ENCODE peak calls at places on chromosomes 11 and 22, in four cellular contexts. D is H1, G is HepG2, B is GM12878. V is an unnamed sample.

GRCh38 chr11:68282141-68282860 is 10.5 kb upstream of the C11orf24 start:
- DNase-seq in D (no peak), G (no peak), B (peak; percentile 92), V (no peak)

GRCh38 chr11:131910491-131911387 is 540.3 kb downstream of the NTM start:
- DNase-seq in D (peak; percentile 74), G (no peak), B (no peak), V (no peak)

GRCh38 chr22:20591660-20592310 is 84.4 kb downstream of the MED15 start:
- DNase-seq in D (peak; percentile 79), G (peak; percentile 45), B (no peak), V (no peak)

GRCh38 chr11:134489728-134490127 is 77.7 kb upstream of the B3GAT1 start:
- DNase-seq in D (no peak), G (no peak), B (no peak), V (no peak)

GRCh38 chr11:77188323-77188911 is 60.4 kb downstream of the MYO7A start:
- DNase-seq in D (peak; percentile 83), G (peak; percentile 73), B (peak; percentile 13), V (peak; percentile 74)

GRCh38 chr22:28297504-28297903 is 378.4 kb upstream of the PITPNB start:
- DNase-seq in D (no peak), G (no peak), B (no peak), V (no peak)

GRCh38 chr22:47417699-47418098 is 655.2 kb downstream of the TBC1D22A start:
- DNase-seq in D (no peak), G (no peak), B (no peak), V (no peak)

GRCh38 chr11:84865791-84866535 is 761.2 kb downstream of the DLG2 start:
- DNase-seq in D (no peak), G (no peak), B (no peak), V (no peak)

GRCh38 chr11:61516675-61517516 is 8.3 kb downstream of the LRRC10B start:
- DNase-seq in D (peak; percentile 96), G (peak; percentile 8), B (no peak), V (no peak)

GRCh38 chr11:44380009-44380313 is 70.0 kb upstream of the ALX4 start:
- DNase-seq in D (no peak), G (no peak), B (no peak), V (no peak)

GRCh38 chr11:12017243-12017678 is 8.8 kb upstream of the DKK3 start:
- DNase-seq in D (no peak), G (no peak), B (no peak), V (no peak)

GRCh38 chr11:114171257-114172054 is 111.9 kb downstream of the ZBTB16 start:
- DNase-seq in D (no peak), G (peak; percentile 10), B (no peak), V (no peak)

GRCh38 chr22:24727218-24727851 is 47.2 kb downstream of the PIWIL3 start:
- DNase-seq in D (no peak), G (peak; percentile 92), B (no peak), V (no peak)

GRCh38 chr11:66659785-66660184 is 17.9 kb downstream of the RBM4B start:
- DNase-seq in D (no peak), G (no peak), B (no peak), V (no peak)

GRCh38 chr22:20816559-20816958 is 42.1 kb downstream of the PI4KA start:
- DNase-seq in D (no peak), G (no peak), B (no peak), V (no peak)

GRCh38 chr22:50056214-50056972 is 1.7 kb downstream of the TTLL8 start:
- DNase-seq in D (no peak), G (no peak), B (no peak), V (no peak)

GRCh38 chr11:88102595-88102929 is 72.7 kb downstream of the RAB38 start:
- DNase-seq in D (no peak), G (no peak), B (no peak), V (no peak)

GRCh38 chr11:117143390-117143789 is 697 bp upstream of the PAFAH1B2 start:
- DNase-seq in D (no peak), G (no peak), B (no peak), V (no peak)

GRCh38 chr22:21694795-21695431 is 29.1 kb downstream of the PPIL2 start:
- DNase-seq in D (no peak), G (no peak), B (no peak), V (no peak)

DNA sequence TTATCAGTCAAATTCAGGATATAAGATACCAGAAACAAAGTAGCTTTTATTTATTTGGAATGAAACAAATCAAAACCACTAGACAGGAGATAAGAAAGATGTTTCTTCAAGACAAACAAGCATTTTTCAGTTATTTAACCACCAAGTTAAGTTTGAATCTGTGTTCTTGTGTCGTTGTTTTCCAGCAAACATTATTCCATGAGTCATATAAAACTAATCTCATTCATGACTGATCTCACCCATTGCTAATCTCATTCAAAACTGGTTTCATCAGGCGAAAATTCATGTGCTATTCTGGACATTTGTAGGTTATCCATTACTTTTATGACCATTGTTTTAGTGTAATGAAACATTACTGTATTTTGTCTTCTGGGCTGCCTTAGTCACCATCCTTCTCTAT is 221.7 kb downstream of the DDX10 start:
- DNase-seq in D (no peak), G (no peak), B (no peak), V (no peak)
- TF ChIP-seq SUZ12 in D (no peak), G (no peak), B (no peak), V (no peak)

DNA sequence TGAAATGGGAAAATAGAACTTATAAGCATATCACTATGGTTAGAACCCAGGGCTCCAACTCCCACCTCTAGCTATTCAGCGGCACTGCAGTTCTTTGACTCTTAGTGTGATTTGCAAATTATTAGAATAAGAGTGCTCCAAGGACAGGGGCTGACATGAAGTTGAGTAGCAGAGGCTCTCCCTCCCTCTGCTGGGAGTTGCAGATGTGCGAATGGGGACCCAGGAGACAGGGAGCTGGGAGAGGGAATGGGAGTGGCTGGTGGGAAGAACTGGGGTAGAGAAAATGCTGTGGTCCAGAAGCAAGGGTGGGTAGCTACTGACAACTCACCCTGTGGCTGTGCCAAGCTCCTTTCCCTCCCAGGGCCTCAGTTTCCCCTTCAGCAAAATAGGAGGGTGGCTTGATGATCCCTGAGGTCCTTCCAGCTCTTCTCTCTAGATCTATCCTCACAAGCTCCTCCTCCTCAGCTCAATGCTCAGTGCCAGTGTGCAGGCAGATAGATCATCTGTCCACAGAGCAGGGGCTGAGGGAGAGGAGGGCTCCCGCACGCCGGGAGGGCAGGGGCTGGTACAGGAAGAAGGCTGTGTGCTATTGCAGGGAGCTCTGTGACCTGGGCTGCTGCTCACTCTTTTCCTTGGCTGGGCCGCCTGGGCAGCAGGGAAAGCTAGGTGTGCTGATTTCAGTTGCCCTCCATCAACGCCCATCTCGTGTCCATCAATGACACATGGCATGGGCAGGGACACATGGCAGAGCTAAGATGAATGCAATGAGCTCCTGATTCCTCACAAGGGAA is 99.0 kb downstream of the NECTIN1 start:
- DNase-seq in D (no peak), G (no peak), B (no peak), V (no peak)
- TF ChIP-seq ZNF274 in D (no peak), G (no peak), B (no peak), V (no peak)

DNA sequence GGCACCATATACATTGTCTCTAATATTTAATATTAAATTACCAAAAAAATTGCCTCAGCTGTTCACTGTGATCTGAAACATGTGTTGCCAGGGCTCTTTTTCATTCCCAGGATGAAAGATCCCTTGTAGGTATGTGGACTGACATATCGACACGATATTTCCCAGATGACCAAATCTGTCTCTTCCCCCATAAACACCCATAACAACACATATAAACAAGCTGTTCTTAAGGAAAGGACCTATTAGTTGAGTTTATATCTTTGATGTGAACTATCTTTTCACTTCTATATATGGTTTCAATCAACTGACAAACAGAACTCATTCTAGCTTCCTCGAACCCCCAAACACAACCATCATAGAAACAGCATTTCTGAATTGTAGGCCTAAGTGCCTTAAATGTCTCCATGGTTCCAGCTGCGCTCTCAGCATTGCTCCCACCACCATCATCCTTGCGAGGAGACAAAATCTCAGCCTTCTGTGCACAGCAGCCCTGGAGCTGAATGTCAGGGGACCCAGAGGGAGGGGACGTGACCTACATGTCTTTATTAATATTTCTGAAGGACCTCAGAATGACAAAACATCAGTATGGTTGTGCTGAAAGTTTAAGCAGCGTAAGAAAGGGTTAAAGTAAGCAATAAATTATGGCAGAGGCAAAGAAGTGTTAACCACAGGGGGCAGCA is 67.0 kb downstream of the ETS1 start:
- DNase-seq in D (no peak), G (no peak), B (no peak), V (no peak)
- H3K9ac ChIP-seq in D (no peak overlapping the region), G (no peak overlapping the region), B (peak overlapping the region; percentile 97), V (no peak overlapping the region)

DNA sequence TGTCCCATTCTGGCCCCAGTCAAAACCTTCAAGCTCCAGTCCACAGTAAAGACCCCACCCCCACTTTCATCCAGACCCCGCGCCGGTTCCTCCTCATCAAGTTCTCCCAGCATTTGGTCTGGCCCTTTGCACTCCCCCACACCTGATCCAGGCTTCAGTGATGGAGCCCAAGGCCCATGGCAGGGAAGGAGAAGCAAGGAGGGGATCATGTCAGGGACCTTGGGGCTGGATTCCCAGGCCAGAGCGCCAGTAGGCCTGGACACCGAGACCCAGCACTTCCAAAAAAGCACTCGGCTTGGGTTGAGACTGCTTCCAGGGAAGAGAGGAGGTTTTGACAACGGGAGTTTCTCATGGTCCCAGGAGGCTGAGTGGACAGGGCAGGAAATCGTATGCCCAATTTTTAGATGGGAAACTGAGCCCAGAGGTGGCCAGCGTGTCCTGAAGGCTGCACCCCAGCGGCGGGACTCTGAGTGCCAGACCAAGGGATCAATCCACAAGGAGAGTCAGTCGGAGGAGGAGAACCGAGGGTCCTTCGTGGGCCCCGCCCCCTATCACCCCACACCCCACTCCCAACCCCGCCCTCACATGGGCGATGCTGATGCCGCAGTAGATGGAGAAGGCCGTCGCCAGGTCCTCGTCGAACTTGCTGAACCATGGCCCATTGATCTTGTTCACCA is 90.5 kb downstream of the PDE2A start:
- DNase-seq in D (no peak), G (no peak), B (no peak), V (no peak)
- TF ChIP-seq SUZ12 in D (no peak), G (no peak), B (no peak), V (no peak)

DNA sequence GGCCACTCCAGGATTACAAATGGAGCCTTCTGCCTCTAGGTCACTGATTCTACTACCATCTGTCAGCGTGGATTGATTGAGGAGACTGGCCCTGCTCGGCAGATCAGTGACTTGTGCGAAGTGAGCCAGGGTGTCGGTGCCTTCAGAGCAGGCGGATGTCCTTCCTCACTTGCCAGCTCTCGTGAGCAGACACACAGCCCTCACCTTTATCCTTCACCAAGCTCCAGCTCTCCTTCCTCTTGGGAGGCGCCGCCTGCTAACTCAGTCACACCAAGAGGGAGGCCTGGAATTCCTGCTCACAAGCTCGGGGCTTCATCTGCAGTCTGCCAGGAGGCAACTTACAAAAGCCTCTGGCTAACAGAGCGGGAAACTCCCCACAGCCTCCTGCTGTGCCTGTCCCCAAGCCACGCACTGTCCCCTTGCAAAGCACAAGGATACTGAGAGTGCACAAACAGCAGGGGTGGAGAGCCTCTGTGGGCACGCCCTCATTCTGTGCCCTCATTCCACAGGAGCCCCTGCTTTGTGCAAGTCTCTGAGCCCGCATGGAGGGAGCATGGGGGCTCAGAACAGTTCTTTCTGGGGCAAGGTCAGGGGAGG is 3.5 kb upstream of the TCF20 start:
- DNase-seq in D (no peak), G (no peak), B (no peak), V (no peak)
- TF ChIP-seq ZNF274 in D (no peak), G (no peak), B (no peak), V (no peak)